ENCODE peak calls at places on chromosomes 11 and 22, in five cellular contexts. O is mammary epithelial cell, S is fibroblast of lung, Q is retinal pigment epithelial cell, I is tibial nerve. K is an unnamed sample.
A peak's percentile ranks its signal among the peaks of the same experiment; 100 is the strongest.

GRCh38 chr11:65640483-65641207 is 2.7 kb downstream of the SIPA1 start:
- DNase-seq in I (no peak), O (no peak), S (no peak), Q (no peak), K (peak; percentile 20)

GRCh38 chr22:44454113-44454769 is 43.8 kb downstream of the RTL6 start:
- DNase-seq in Q (no peak), S (no peak), I (no peak), O (no peak), K (no peak)

GRCh38 chr11:10885703-10886363 is 28.0 kb upstream of the ZBED5 start:
- DNase-seq in O (no peak), S (peak; percentile 91), Q (no peak), I (no peak), K (no peak)

GRCh38 chr11:101487775-101488174 is 96.0 kb downstream of the TRPC6 start:
- DNase-seq in S (peak; percentile 70), I (no peak), O (peak; percentile 2), Q (peak; percentile 51), K (no peak)

GRCh38 chr11:73656985-73657384 is 10.6 kb downstream of the PLEKHB1 start:
- DNase-seq in S (no peak), I (no peak), O (no peak), Q (no peak), K (no peak)

GRCh38 chr11:60763692-60764369 is 7.2 kb downstream of the MS4A15 start:
- DNase-seq in Q (no peak), O (no peak), I (no peak), S (no peak), K (no peak)

GRCh38 chr22:46568102-46568809 is 30.8 kb upstream of the CELSR1 start:
- DNase-seq in O (no peak), I (no peak), S (no peak), Q (no peak), K (no peak)

GRCh38 chr11:128607819-128608218 is 20.5 kb upstream of the ETS1 start:
- DNase-seq in I (no peak), Q (no peak), S (no peak), O (no peak), K (no peak)

GRCh38 chr11:19241260-19242183 is 777 bp upstream of the E2F8 start:
- DNase-seq in Q (no peak), I (no peak), O (no peak), S (no peak), K (peak; percentile 22)

GRCh38 chr11:82733444-82734119 is at the start of gene FAM181B:
- DNase-seq in I (peak; percentile 37), O (peak; percentile 32), S (peak; percentile 18), Q (no peak), K (peak; percentile 68)

GRCh38 chr11:18939314-18939713 is at the start of gene MRGPRX1:
- DNase-seq in S (no peak), I (no peak), O (no peak), Q (no peak), K (no peak)

GRCh38 chr11:71449596-71449995 is 1.4 kb upstream of the DHCR7 start:
- DNase-seq in O (peak; percentile 22), Q (no peak), I (no peak), S (no peak), K (no peak)

GRCh38 chr11:79087238-79087956 is 353.4 kb downstream of the TENM4 start:
- DNase-seq in S (peak; percentile 43), Q (peak; percentile 21), I (no peak), O (no peak), K (no peak)

GRCh38 chr11:130553306-130553705 is 104.9 kb downstream of the ADAMTS15 start:
- DNase-seq in O (no peak), I (no peak), Q (no peak), S (peak; percentile 63), K (no peak)

GRCh38 chr11:47406896-47407745 is 1.3 kb upstream of the SLC39A13 start:
- DNase-seq in I (no peak), Q (no peak), O (no peak), S (peak; percentile 24), K (peak; percentile 30)

GRCh38 chr11:96741068-96741467 is 351.3 kb downstream of the JRKL start:
- DNase-seq in O (peak; percentile 9), Q (no peak), I (no peak), S (peak; percentile 8), K (no peak)

GRCh38 chr11:124586247-124586860 is 16.6 kb downstream of the OR8A1 start:
- DNase-seq in Q (peak; percentile 5), O (peak; percentile 37), S (peak; percentile 72), I (peak; percentile 43), K (peak; percentile 64)

GRCh38 chr11:43923327-43924111 is 18.9 kb upstream of the C11orf96 start:
- DNase-seq in O (no peak), I (peak; percentile 46), S (peak; percentile 95), Q (no peak), K (no peak)

GRCh38 chr11:68998390-68998911 is 14.6 kb downstream of the MRGPRF start:
- DNase-seq in I (peak; percentile 9), Q (no peak), S (peak; percentile 69), O (no peak), K (no peak)

GRCh38 chr22:38523479-38523878 is 17.4 kb upstream of the DDX17 start:
- DNase-seq in I (no peak), S (no peak), O (no peak), Q (no peak), K (no peak)

GRCh38 chr11:118694185-118694584 is 14.7 kb upstream of the TREH start:
- DNase-seq in S (no peak), Q (no peak), O (no peak), I (no peak), K (no peak)

GRCh38 chr22:30127749-30128166 is 47.5 kb downstream of the HORMAD2 start:
- DNase-seq in Q (no peak), S (peak; percentile 43), O (no peak), I (no peak), K (no peak)

GRCh38 chr11:83682645-83682973 is 396.4 kb upstream of the CCDC90B start:
- DNase-seq in S (no peak), Q (no peak), O (no peak), I (no peak), K (no peak)

GRCh38 chr22:49721211-49721763 is 106.4 kb downstream of the BRD1 start:
- DNase-seq in S (no peak), I (no peak), O (no peak), Q (no peak), K (no peak)

GRCh38 chr11:19832166-19832750 is 119.6 kb downstream of the NAV2 start:
- DNase-seq in O (no peak), I (no peak), Q (no peak), S (no peak), K (no peak)

GRCh38 chr22:38866024-38866398 is 6.0 kb downstream of the CBX6 start:
- DNase-seq in Q (no peak), O (no peak), S (no peak), I (no peak), K (no peak)

GRCh38 chr11:9760180-9760550 is 96.3 kb downstream of the SWAP70 start:
- DNase-seq in I (peak; percentile 89), O (peak; percentile 23), Q (no peak), S (peak; percentile 98), K (peak; percentile 89)

GRCh38 chr11:43988040-43988793 is 45.8 kb downstream of the C11orf96 start:
- DNase-seq in Q (no peak), I (no peak), O (no peak), S (peak; percentile 29), K (no peak)

GRCh38 chr22:32528984-32529982 is 54.7 kb downstream of the FBXO7 start:
- DNase-seq in S (peak; percentile 90), I (peak; percentile 86), Q (peak; percentile 50), O (peak; percentile 57), K (peak; percentile 85)

GRCh38 chr11:15629690-15630321 is 515.1 kb downstream of the INSC start:
- DNase-seq in I (no peak), O (peak; percentile 31), S (peak; percentile 18), Q (no peak), K (no peak)

GRCh38 chr11:120017582-120017981 is 120.3 kb downstream of the TRIM29 start:
- DNase-seq in Q (no peak), O (no peak), I (no peak), S (no peak), K (no peak)

GRCh38 chr11:76639621-76640020 is 30.9 kb downstream of the LRRC32 start:
- DNase-seq in O (no peak), I (no peak), S (no peak), Q (no peak), K (no peak)

GRCh38 chr22:45553333-45554039 is 50.8 kb downstream of the FBLN1 start:
- DNase-seq in S (peak; percentile 97), Q (no peak), O (peak; percentile 80), I (peak; percentile 64), K (peak; percentile 79)

GRCh38 chr22:28375761-28376534 is 303.7 kb downstream of the TTC28 start:
- DNase-seq in I (no peak), Q (no peak), S (peak; percentile 50), O (no peak), K (no peak)

GRCh38 chr11:1338201-1339065 is 29.0 kb upstream of the TOLLIP start:
- DNase-seq in O (no peak), Q (no peak), I (no peak), S (no peak), K (no peak)

GRCh38 chr22:43171607-43172006 is 15.3 kb downstream of the TTLL12 start:
- DNase-seq in S (no peak), I (no peak), O (no peak), Q (no peak), K (no peak)
- H3K4me3 ChIP-seq in S (no peak overlapping the region), I (no peak overlapping the region), O (no peak overlapping the region), Q (no peak overlapping the region), K (no peak overlapping the region)

GRCh38 chr22:40512426-40513136 is 123.9 kb downstream of the MRTFA start:
- DNase-seq in S (peak; percentile 100), I (no peak), O (peak; percentile 94), Q (peak; percentile 83), K (no peak)
- H3K4me3 ChIP-seq in S (no peak overlapping the region), I (no peak overlapping the region), O (no peak overlapping the region), Q (no peak overlapping the region), K (no peak overlapping the region)

GRCh38 chr22:23670378-23671295 is 20.2 kb upstream of the RGL4 start:
- DNase-seq in I (no peak), S (no peak), O (no peak), Q (no peak), K (no peak)
- H3K4me3 ChIP-seq in I (no peak overlapping the region), S (no peak overlapping the region), O (no peak overlapping the region), Q (no peak overlapping the region), K (no peak overlapping the region)

DNA sequence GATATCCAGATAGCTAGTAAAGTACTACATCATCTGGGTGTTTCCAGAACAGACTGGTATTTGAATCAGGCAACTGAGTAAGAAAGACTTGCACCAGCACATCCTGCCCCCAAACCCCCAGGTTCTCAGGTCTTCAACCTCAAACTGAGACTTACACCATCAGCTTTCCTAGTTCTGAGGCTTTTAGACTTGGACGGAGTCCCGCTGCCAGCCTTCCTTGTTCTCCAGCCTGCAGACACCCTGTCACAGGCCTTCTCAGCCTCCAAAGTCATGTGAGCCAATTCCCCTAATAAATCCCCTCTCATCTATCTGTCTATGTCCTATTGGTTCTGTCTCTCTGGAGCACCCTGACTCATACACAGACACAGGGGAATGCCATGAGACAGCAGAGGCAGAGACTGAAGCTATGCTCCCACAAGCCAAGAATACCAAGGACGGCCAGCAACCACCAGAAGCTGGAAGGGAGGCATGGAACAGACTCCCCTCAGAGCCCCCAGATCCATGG is 10.9 kb downstream of the SMCO4 start:
- DNase-seq in S (no peak), O (no peak), Q (no peak), I (no peak), K (no peak)
- H3K4me3 ChIP-seq in S (no peak overlapping the region), O (no peak overlapping the region), Q (no peak overlapping the region), I (no peak overlapping the region), K (no peak overlapping the region)

GRCh38 chr11:99592241-99592640 is 571.5 kb downstream of the CNTN5 start:
- DNase-seq in O (no peak), Q (no peak), I (no peak), S (no peak), K (no peak)
- H3K4me3 ChIP-seq in O (no peak overlapping the region), Q (no peak overlapping the region), I (no peak overlapping the region), S (no peak overlapping the region), K (no peak overlapping the region)